ENCODE peak calls at places on chromosomes 6 and 20, in seven cellular contexts. One of them, this sample, is unnamed.

GRCh38 chr6:114659513-114659912 is 316.7 kb upstream of the HS3ST5 start:
- DNase-seq in head of caudate nucleus: no peak
- DNase-seq in astrocyte of the spinal cord: no peak
- DNase-seq in kidney tubule cell: no peak
- DNase-seq in Panc1: no peak
- DNase-seq in NCI-H69: no peak
- DNase-seq in dermis blood vessel endothelial cell: no peak
- DNase-seq in this sample: no peak

GRCh38 chr6:44207966-44208365 is 8.8 kb upstream of the MYMX start:
- DNase-seq in Panc1: no peak
- DNase-seq in head of caudate nucleus: no peak
- DNase-seq in astrocyte of the spinal cord: no peak
- DNase-seq in dermis blood vessel endothelial cell: no peak
- DNase-seq in NCI-H69: no peak
- DNase-seq in kidney tubule cell: no peak
- DNase-seq in this sample: no peak

GRCh38 chr20:23021941-23022340 is 13.2 kb upstream of the SSTR4 start:
- DNase-seq in head of caudate nucleus: no peak
- DNase-seq in NCI-H69: no peak
- DNase-seq in dermis blood vessel endothelial cell: no peak
- DNase-seq in astrocyte of the spinal cord: no peak
- DNase-seq in Panc1: no peak
- DNase-seq in kidney tubule cell: peak; percentile 49
- DNase-seq in this sample: no peak

GRCh38 chr6:16438677-16439615 is 200.6 kb downstream of the GMPR start:
- DNase-seq in dermis blood vessel endothelial cell: peak; percentile 18
- DNase-seq in NCI-H69: no peak
- DNase-seq in Panc1: no peak
- DNase-seq in kidney tubule cell: no peak
- DNase-seq in head of caudate nucleus: no peak
- DNase-seq in astrocyte of the spinal cord: peak; percentile 55
- DNase-seq in this sample: no peak

GRCh38 chr6:42896178-42896719 is 16.8 kb downstream of the RPL7L1 start:
- DNase-seq in head of caudate nucleus: no peak
- DNase-seq in astrocyte of the spinal cord: no peak
- DNase-seq in kidney tubule cell: no peak
- DNase-seq in NCI-H69: peak; percentile 98
- DNase-seq in dermis blood vessel endothelial cell: no peak
- DNase-seq in Panc1: no peak
- DNase-seq in this sample: no peak

GRCh38 chr6:26250806-26251075 is 114.3 kb upstream of the BTN3A2 start:
- DNase-seq in head of caudate nucleus: no peak
- DNase-seq in astrocyte of the spinal cord: no peak
- DNase-seq in kidney tubule cell: no peak
- DNase-seq in Panc1: no peak
- DNase-seq in NCI-H69: peak; percentile 88
- DNase-seq in dermis blood vessel endothelial cell: peak; percentile 68
- DNase-seq in this sample: no peak

GRCh38 chr6:28446818-28447511 is 3.7 kb upstream of the ZSCAN23 start:
- DNase-seq in dermis blood vessel endothelial cell: no peak
- DNase-seq in astrocyte of the spinal cord: peak; percentile 13
- DNase-seq in NCI-H69: peak; percentile 24
- DNase-seq in kidney tubule cell: no peak
- DNase-seq in head of caudate nucleus: no peak
- DNase-seq in Panc1: no peak
- DNase-seq in this sample: peak; percentile 13

GRCh38 chr6:46015119-46015968 is at the start of gene CLIC5:
- DNase-seq in Panc1: no peak
- DNase-seq in NCI-H69: peak; percentile 57
- DNase-seq in kidney tubule cell: peak; percentile 24
- DNase-seq in astrocyte of the spinal cord: no peak
- DNase-seq in head of caudate nucleus: no peak
- DNase-seq in dermis blood vessel endothelial cell: no peak
- DNase-seq in this sample: peak; percentile 47

GRCh38 chr20:25486377-25486776 is 78.9 kb downstream of the GINS1 start:
- DNase-seq in kidney tubule cell: no peak
- DNase-seq in dermis blood vessel endothelial cell: no peak
- DNase-seq in Panc1: no peak
- DNase-seq in head of caudate nucleus: no peak
- DNase-seq in astrocyte of the spinal cord: peak; percentile 28
- DNase-seq in NCI-H69: peak; percentile 81
- DNase-seq in this sample: no peak

GRCh38 chr6:127690092-127690491 is 113.1 kb downstream of the C6orf58 start:
- DNase-seq in kidney tubule cell: peak; percentile 21
- DNase-seq in dermis blood vessel endothelial cell: peak; percentile 26
- DNase-seq in NCI-H69: peak; percentile 62
- DNase-seq in Panc1: no peak
- DNase-seq in head of caudate nucleus: no peak
- DNase-seq in astrocyte of the spinal cord: peak; percentile 47
- DNase-seq in this sample: peak; percentile 47

GRCh38 chr20:6095409-6095808 is 27.4 kb downstream of the FERMT1 start:
- DNase-seq in head of caudate nucleus: no peak
- DNase-seq in NCI-H69: no peak
- DNase-seq in dermis blood vessel endothelial cell: no peak
- DNase-seq in Panc1: no peak
- DNase-seq in astrocyte of the spinal cord: no peak
- DNase-seq in kidney tubule cell: no peak
- DNase-seq in this sample: no peak

GRCh38 chr20:13953227-13953626 is 37.2 kb downstream of the SEL1L2 start:
- DNase-seq in dermis blood vessel endothelial cell: no peak
- DNase-seq in astrocyte of the spinal cord: no peak
- DNase-seq in NCI-H69: peak; percentile 56
- DNase-seq in Panc1: no peak
- DNase-seq in head of caudate nucleus: no peak
- DNase-seq in kidney tubule cell: no peak
- DNase-seq in this sample: peak; percentile 6

GRCh38 chr6:160469153-160469552 is 121.0 kb downstream of the SLC22A3 start:
- DNase-seq in kidney tubule cell: no peak
- DNase-seq in head of caudate nucleus: no peak
- DNase-seq in NCI-H69: no peak
- DNase-seq in Panc1: no peak
- DNase-seq in dermis blood vessel endothelial cell: no peak
- DNase-seq in astrocyte of the spinal cord: no peak
- DNase-seq in this sample: no peak

GRCh38 chr6:33425668-33426577 is 6.1 kb downstream of the SYNGAP1 start:
- DNase-seq in head of caudate nucleus: peak; percentile 84
- DNase-seq in dermis blood vessel endothelial cell: peak; percentile 88
- DNase-seq in Panc1: no peak
- DNase-seq in astrocyte of the spinal cord: peak; percentile 86
- DNase-seq in NCI-H69: peak; percentile 96
- DNase-seq in kidney tubule cell: peak; percentile 82
- DNase-seq in this sample: peak; percentile 83

GRCh38 chr6:129239825-129240491 is 357.0 kb downstream of the LAMA2 start:
- DNase-seq in astrocyte of the spinal cord: no peak
- DNase-seq in kidney tubule cell: peak; percentile 31
- DNase-seq in dermis blood vessel endothelial cell: no peak
- DNase-seq in NCI-H69: no peak
- DNase-seq in head of caudate nucleus: no peak
- DNase-seq in Panc1: no peak
- DNase-seq in this sample: no peak

GRCh38 chr20:56360899-56361199 is 2.1 kb downstream of the FAM210B start:
- DNase-seq in NCI-H69: peak; percentile 76
- DNase-seq in kidney tubule cell: no peak
- DNase-seq in Panc1: no peak
- DNase-seq in dermis blood vessel endothelial cell: no peak
- DNase-seq in astrocyte of the spinal cord: no peak
- DNase-seq in head of caudate nucleus: no peak
- DNase-seq in this sample: no peak

GRCh38 chr20:2141592-2142575 is 40.3 kb downstream of the STK35 start:
- DNase-seq in kidney tubule cell: no peak
- DNase-seq in NCI-H69: no peak
- DNase-seq in astrocyte of the spinal cord: no peak
- DNase-seq in Panc1: no peak
- DNase-seq in dermis blood vessel endothelial cell: peak; percentile 6
- DNase-seq in head of caudate nucleus: no peak
- DNase-seq in this sample: no peak

GRCh38 chr20:38579921-38580320 is 1.1 kb upstream of the ADIG start:
- DNase-seq in head of caudate nucleus: no peak
- DNase-seq in kidney tubule cell: no peak
- DNase-seq in dermis blood vessel endothelial cell: no peak
- DNase-seq in NCI-H69: no peak
- DNase-seq in astrocyte of the spinal cord: no peak
- DNase-seq in Panc1: no peak
- DNase-seq in this sample: no peak

GRCh38 chr20:51525241-51526104 is 17.0 kb downstream of the NFATC2 start:
- DNase-seq in dermis blood vessel endothelial cell: peak; percentile 64
- DNase-seq in NCI-H69: no peak
- DNase-seq in kidney tubule cell: no peak
- DNase-seq in Panc1: no peak
- DNase-seq in head of caudate nucleus: peak; percentile 45
- DNase-seq in astrocyte of the spinal cord: no peak
- DNase-seq in this sample: no peak

GRCh38 chr20:44533928-44534327 is 12.1 kb upstream of the SERINC3 start:
- DNase-seq in head of caudate nucleus: no peak
- DNase-seq in dermis blood vessel endothelial cell: no peak
- DNase-seq in astrocyte of the spinal cord: no peak
- DNase-seq in kidney tubule cell: no peak
- DNase-seq in NCI-H69: no peak
- DNase-seq in Panc1: no peak
- DNase-seq in this sample: no peak

GRCh38 chr6:56683882-56684281 is 41.2 kb upstream of the DST start:
- DNase-seq in dermis blood vessel endothelial cell: peak; percentile 51
- DNase-seq in kidney tubule cell: peak; percentile 91
- DNase-seq in Panc1: peak; percentile 99
- DNase-seq in NCI-H69: peak; percentile 39
- DNase-seq in head of caudate nucleus: no peak
- DNase-seq in astrocyte of the spinal cord: peak; percentile 81
- DNase-seq in this sample: no peak

GRCh38 chr20:42678895-42679294 is 510.8 kb downstream of the PTPRT start:
- DNase-seq in NCI-H69: no peak
- DNase-seq in Panc1: no peak
- DNase-seq in kidney tubule cell: peak; percentile 28
- DNase-seq in head of caudate nucleus: no peak
- DNase-seq in astrocyte of the spinal cord: no peak
- DNase-seq in dermis blood vessel endothelial cell: no peak
- DNase-seq in this sample: no peak

GRCh38 chr6:163773646-163774045 is 359.1 kb downstream of the QKI start:
- DNase-seq in dermis blood vessel endothelial cell: no peak
- DNase-seq in kidney tubule cell: no peak
- DNase-seq in NCI-H69: peak; percentile 62
- DNase-seq in Panc1: no peak
- DNase-seq in astrocyte of the spinal cord: no peak
- DNase-seq in head of caudate nucleus: no peak
- DNase-seq in this sample: peak; percentile 100

GRCh38 chr6:38638941-38639497 is 710 bp downstream of the BTBD9 start:
- DNase-seq in dermis blood vessel endothelial cell: peak; percentile 47
- DNase-seq in head of caudate nucleus: peak; percentile 25
- DNase-seq in NCI-H69: peak; percentile 58
- DNase-seq in kidney tubule cell: peak; percentile 59
- DNase-seq in astrocyte of the spinal cord: peak; percentile 41
- DNase-seq in Panc1: no peak
- DNase-seq in this sample: peak; percentile 61

GRCh38 chr6:125170376-125170775 is 16.8 kb downstream of the TPD52L1 start:
- DNase-seq in astrocyte of the spinal cord: no peak
- DNase-seq in Panc1: no peak
- DNase-seq in dermis blood vessel endothelial cell: no peak
- DNase-seq in NCI-H69: peak; percentile 31
- DNase-seq in head of caudate nucleus: no peak
- DNase-seq in kidney tubule cell: no peak
- DNase-seq in this sample: no peak

GRCh38 chr6:18122128-18123093 is at the start of gene NHLRC1:
- DNase-seq in kidney tubule cell: peak; percentile 89
- DNase-seq in dermis blood vessel endothelial cell: peak; percentile 96
- DNase-seq in head of caudate nucleus: peak; percentile 86
- DNase-seq in Panc1: peak; percentile 76
- DNase-seq in astrocyte of the spinal cord: peak; percentile 89
- DNase-seq in NCI-H69: peak; percentile 96
- DNase-seq in this sample: peak; percentile 86

GRCh38 chr20:4099905-4100675 is 84.7 kb upstream of the RNF24 start:
- DNase-seq in head of caudate nucleus: no peak
- DNase-seq in Panc1: no peak
- DNase-seq in astrocyte of the spinal cord: no peak
- DNase-seq in dermis blood vessel endothelial cell: no peak
- DNase-seq in NCI-H69: no peak
- DNase-seq in kidney tubule cell: peak; percentile 52
- DNase-seq in this sample: no peak

This sample was measured in NCI-H146.